ENCODE peak calls at places on chromosomes 1 and 21, in ten cellular contexts. One of them, this sample, is unnamed. For H3K4me1, the result is how much of the 10 kb centered on the place peaks cover.

GRCh38 chr1:245234217-245235120 is 79.7 kb downstream of the KIF26B start:
- DNase-seq in gastrocnemius medialis: no peak
- DNase-seq in tibial nerve: no peak
- DNase-seq in breast epithelium: no peak
- DNase-seq in heart left ventricle: no peak
- DNase-seq in sigmoid colon: no peak
- DNase-seq in adrenal gland: no peak
- DNase-seq in HCT116: no peak
- DNase-seq in right lobe of liver: no peak
- DNase-seq in stomach: no peak
- DNase-seq in this sample: no peak

GRCh38 chr1:82386365-82387069 is 585.8 kb downstream of the ADGRL2 start:
- DNase-seq in gastrocnemius medialis: no peak
- DNase-seq in tibial nerve: no peak
- DNase-seq in breast epithelium: no peak
- DNase-seq in heart left ventricle: no peak
- DNase-seq in sigmoid colon: no peak
- DNase-seq in adrenal gland: no peak
- DNase-seq in HCT116: no peak
- DNase-seq in right lobe of liver: no peak
- DNase-seq in stomach: no peak
- DNase-seq in this sample: no peak

GRCh38 chr1:43008106-43008424 is 49.4 kb upstream of the SLC2A1 start:
- DNase-seq in gastrocnemius medialis: no peak
- DNase-seq in tibial nerve: no peak
- DNase-seq in breast epithelium: no peak
- DNase-seq in heart left ventricle: no peak
- DNase-seq in sigmoid colon: no peak
- DNase-seq in adrenal gland: no peak
- DNase-seq in HCT116: no peak
- DNase-seq in right lobe of liver: no peak
- DNase-seq in stomach: no peak
- DNase-seq in this sample: no peak

GRCh38 chr1:31567956-31568570 is 8.3 kb upstream of the TINAGL1 start:
- DNase-seq in gastrocnemius medialis: no peak
- DNase-seq in tibial nerve: no peak
- DNase-seq in breast epithelium: no peak
- DNase-seq in heart left ventricle: no peak
- DNase-seq in sigmoid colon: no peak
- DNase-seq in adrenal gland: no peak
- DNase-seq in HCT116: no peak
- DNase-seq in right lobe of liver: no peak
- DNase-seq in stomach: no peak
- DNase-seq in this sample: no peak

GRCh38 chr1:77683836-77684148 is 1.3 kb upstream of the ZZZ3 start:
- DNase-seq in gastrocnemius medialis: no peak
- DNase-seq in tibial nerve: peak
- DNase-seq in breast epithelium: no peak
- DNase-seq in heart left ventricle: no peak
- DNase-seq in sigmoid colon: no peak
- DNase-seq in adrenal gland: no peak
- DNase-seq in HCT116: no peak
- DNase-seq in right lobe of liver: no peak
- DNase-seq in stomach: no peak
- DNase-seq in this sample: no peak

GRCh38 chr1:25875154-25875855 is at the start of gene PAQR7:
- DNase-seq in gastrocnemius medialis: peak
- DNase-seq in tibial nerve: peak
- DNase-seq in breast epithelium: peak
- DNase-seq in heart left ventricle: peak
- DNase-seq in sigmoid colon: peak
- DNase-seq in adrenal gland: peak
- DNase-seq in HCT116: no peak
- DNase-seq in right lobe of liver: peak
- DNase-seq in stomach: peak
- DNase-seq in this sample: peak

GRCh38 chr1:248782311-248782887 is 26.8 kb upstream of the LYPD8 start:
- DNase-seq in gastrocnemius medialis: no peak
- DNase-seq in tibial nerve: no peak
- DNase-seq in breast epithelium: no peak
- DNase-seq in heart left ventricle: no peak
- DNase-seq in sigmoid colon: no peak
- DNase-seq in adrenal gland: no peak
- DNase-seq in HCT116: no peak
- DNase-seq in right lobe of liver: no peak
- DNase-seq in stomach: no peak
- DNase-seq in this sample: no peak

GRCh38 chr1:8987881-8988617 is 38.2 kb downstream of the SLC2A7 start:
- DNase-seq in gastrocnemius medialis: peak
- DNase-seq in tibial nerve: peak
- DNase-seq in breast epithelium: no peak
- DNase-seq in heart left ventricle: peak
- DNase-seq in sigmoid colon: peak
- DNase-seq in adrenal gland: peak
- DNase-seq in HCT116: no peak
- DNase-seq in right lobe of liver: peak
- DNase-seq in stomach: peak
- DNase-seq in this sample: peak

GRCh38 chr1:95042286-95042685 is 30.5 kb downstream of the ALG14 start:
- DNase-seq in gastrocnemius medialis: no peak
- DNase-seq in tibial nerve: peak
- DNase-seq in breast epithelium: no peak
- DNase-seq in heart left ventricle: peak
- DNase-seq in sigmoid colon: peak
- DNase-seq in adrenal gland: no peak
- DNase-seq in HCT116: no peak
- DNase-seq in right lobe of liver: no peak
- DNase-seq in stomach: no peak
- DNase-seq in this sample: no peak

GRCh38 chr1:95046359-95046758 is 26.4 kb downstream of the ALG14 start:
- DNase-seq in gastrocnemius medialis: no peak
- DNase-seq in tibial nerve: no peak
- DNase-seq in breast epithelium: no peak
- DNase-seq in heart left ventricle: no peak
- DNase-seq in sigmoid colon: no peak
- DNase-seq in adrenal gland: no peak
- DNase-seq in HCT116: no peak
- DNase-seq in right lobe of liver: no peak
- DNase-seq in stomach: no peak
- DNase-seq in this sample: no peak

GRCh38 chr1:95041491-95042165 is 31.1 kb downstream of the ALG14 start:
- DNase-seq in gastrocnemius medialis: no peak
- DNase-seq in tibial nerve: peak
- DNase-seq in breast epithelium: no peak
- DNase-seq in heart left ventricle: peak
- DNase-seq in sigmoid colon: peak
- DNase-seq in adrenal gland: peak
- DNase-seq in HCT116: peak
- DNase-seq in right lobe of liver: no peak
- DNase-seq in stomach: peak
- DNase-seq in this sample: peak

GRCh38 chr1:95040032-95040525 is 32.7 kb downstream of the ALG14 start:
- DNase-seq in gastrocnemius medialis: no peak
- DNase-seq in tibial nerve: no peak
- DNase-seq in breast epithelium: no peak
- DNase-seq in heart left ventricle: no peak
- DNase-seq in sigmoid colon: no peak
- DNase-seq in adrenal gland: no peak
- DNase-seq in HCT116: no peak
- DNase-seq in right lobe of liver: no peak
- DNase-seq in stomach: no peak
- DNase-seq in this sample: no peak

DNA sequence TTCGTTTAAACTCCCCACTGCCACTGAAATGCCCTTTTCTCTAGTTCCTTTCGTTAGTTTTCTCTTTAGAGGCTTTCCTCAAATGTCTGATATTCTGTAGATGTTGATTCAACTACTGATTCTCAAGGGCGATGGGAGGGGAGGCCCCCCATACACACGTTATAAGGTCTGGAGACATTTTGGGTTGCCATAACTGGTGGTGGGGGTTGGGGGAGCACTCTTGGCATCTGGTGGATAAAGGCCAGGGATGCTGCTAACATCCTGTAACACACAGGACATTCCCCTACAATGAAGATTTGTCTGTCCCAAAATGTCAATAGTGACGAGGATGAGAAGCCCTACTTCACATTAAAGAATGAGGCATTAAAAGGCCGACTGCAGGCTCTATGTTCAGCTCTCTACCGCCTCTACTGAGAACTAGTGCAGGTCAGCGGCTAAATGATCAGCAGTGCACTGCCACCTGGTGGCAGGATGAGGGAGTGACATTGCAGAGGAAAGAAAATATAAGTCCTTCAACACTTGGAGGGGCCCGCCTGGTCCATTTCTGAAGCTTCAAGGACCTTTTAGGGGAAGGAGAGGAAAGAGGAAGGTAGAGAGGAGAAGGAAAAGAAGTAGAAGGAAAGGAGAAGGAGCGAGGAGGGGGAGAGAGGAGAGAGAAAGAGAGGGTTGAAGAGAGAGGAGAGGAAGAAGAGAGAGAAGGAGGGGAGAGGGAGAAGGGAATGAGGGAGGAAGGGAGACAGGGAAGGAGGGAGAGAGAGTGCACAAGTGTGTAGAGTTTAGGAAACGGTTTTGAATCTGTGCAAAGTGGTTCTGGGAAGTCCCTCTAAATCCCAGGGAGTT is 29.4 kb downstream of the ALG14 start:
- DNase-seq in gastrocnemius medialis: peak
- DNase-seq in tibial nerve: peak
- DNase-seq in breast epithelium: peak
- DNase-seq in heart left ventricle: peak
- DNase-seq in sigmoid colon: peak
- DNase-seq in adrenal gland: peak
- DNase-seq in HCT116: peak
- DNase-seq in right lobe of liver: peak
- DNase-seq in stomach: peak
- DNase-seq in this sample: peak
- TF ChIP-seq POLR2A in gastrocnemius medialis: no peak
- TF ChIP-seq POLR2A in tibial nerve: peak
- TF ChIP-seq POLR2A in breast epithelium: no peak
- TF ChIP-seq POLR2A in heart left ventricle: no peak
- TF ChIP-seq POLR2A in sigmoid colon: no peak
- TF ChIP-seq POLR2A in adrenal gland: no peak
- TF ChIP-seq POLR2A in HCT116: no peak
- TF ChIP-seq POLR2A in right lobe of liver: no peak
- TF ChIP-seq POLR2A in stomach: no peak
- TF ChIP-seq POLR2A in this sample: no peak

DNA sequence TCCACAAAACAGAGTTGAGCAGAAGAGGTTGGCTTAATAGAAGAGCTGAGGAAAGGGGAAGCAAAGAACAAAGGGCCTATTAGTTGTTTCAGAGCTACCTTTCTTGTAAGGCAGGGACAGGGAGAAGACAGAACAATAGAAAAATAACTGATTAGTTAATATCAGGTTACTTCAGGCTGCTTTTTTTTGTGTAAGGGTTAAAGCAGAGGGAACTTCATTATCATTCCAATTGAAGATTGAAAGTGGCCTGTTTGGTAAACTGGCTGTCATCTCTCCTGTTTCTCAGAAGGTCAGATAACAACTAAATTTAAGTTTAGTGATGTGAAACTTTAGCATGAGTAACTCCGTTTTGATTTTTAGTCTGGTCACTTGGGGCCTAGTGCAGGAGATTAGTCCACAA is 22.3 kb downstream of the CDC42 start:
- DNase-seq in gastrocnemius medialis: no peak
- DNase-seq in tibial nerve: no peak
- DNase-seq in breast epithelium: no peak
- DNase-seq in heart left ventricle: no peak
- DNase-seq in sigmoid colon: no peak
- DNase-seq in adrenal gland: no peak
- DNase-seq in HCT116: no peak
- DNase-seq in right lobe of liver: no peak
- DNase-seq in stomach: no peak
- DNase-seq in this sample: no peak
- H3K4me1 ChIP-seq in gastrocnemius medialis: half or more
- H3K4me1 ChIP-seq in tibial nerve: under half
- H3K4me1 ChIP-seq in breast epithelium: under half
- H3K4me1 ChIP-seq in heart left ventricle: under half
- H3K4me1 ChIP-seq in sigmoid colon: under half
- H3K4me1 ChIP-seq in adrenal gland: under half
- H3K4me1 ChIP-seq in HCT116: under half
- H3K4me1 ChIP-seq in right lobe of liver: under half
- H3K4me1 ChIP-seq in stomach: half or more
- H3K4me1 ChIP-seq in this sample: under half

DNA sequence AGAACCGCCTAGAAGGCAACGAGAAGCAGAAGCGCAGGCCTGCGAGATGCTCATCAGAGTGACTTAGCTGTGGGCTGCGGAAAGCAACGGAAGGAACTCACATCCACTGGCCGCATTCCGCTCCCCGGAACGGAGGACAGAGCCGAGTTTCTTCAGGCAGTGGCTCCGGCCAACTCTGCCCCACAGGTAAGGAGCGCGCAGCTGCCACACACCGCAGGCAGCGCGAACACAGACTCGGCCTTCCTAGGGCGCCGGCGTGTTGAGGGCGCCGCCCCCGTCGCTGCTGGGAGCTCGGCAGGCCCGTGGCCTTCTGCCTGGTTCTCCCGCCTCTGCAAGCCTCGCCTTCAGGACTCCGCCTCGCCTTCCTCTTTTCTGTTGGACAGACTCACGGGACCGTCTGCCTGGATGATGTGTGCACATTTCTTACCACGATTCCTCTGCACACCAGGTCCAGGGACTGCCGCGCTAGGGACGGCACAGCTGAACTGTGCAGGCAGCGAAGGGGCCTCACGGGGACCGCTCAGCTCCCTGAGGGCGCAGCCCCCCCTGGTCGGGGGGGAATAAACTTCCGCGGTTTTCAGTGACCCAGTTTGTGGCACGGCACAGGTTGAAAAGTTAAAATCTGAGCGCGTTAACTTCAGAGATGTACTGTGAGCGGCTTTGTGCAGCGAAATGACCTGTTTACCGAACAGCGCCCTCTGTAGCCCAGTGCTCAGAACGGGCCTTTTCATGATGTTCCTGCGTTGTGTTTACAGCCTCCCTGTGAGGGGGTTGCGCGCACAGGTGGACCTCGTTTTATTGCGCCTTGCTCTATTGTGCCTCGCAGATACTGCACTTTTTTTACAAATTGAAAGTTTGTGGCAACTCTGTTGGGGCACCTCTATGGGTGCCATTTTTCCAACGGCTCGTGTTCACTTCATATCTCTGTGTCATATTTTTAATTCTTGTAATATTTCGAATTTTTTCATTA is 15.8 kb downstream of the TCP10L start:
- DNase-seq in gastrocnemius medialis: peak
- DNase-seq in tibial nerve: peak
- DNase-seq in breast epithelium: peak
- DNase-seq in heart left ventricle: peak
- DNase-seq in sigmoid colon: peak
- DNase-seq in adrenal gland: peak
- DNase-seq in HCT116: peak
- DNase-seq in right lobe of liver: peak
- DNase-seq in stomach: peak
- DNase-seq in this sample: peak
- TF ChIP-seq POLR2A in gastrocnemius medialis: no peak
- TF ChIP-seq POLR2A in tibial nerve: no peak
- TF ChIP-seq POLR2A in breast epithelium: no peak
- TF ChIP-seq POLR2A in heart left ventricle: no peak
- TF ChIP-seq POLR2A in sigmoid colon: no peak
- TF ChIP-seq POLR2A in adrenal gland: peak
- TF ChIP-seq POLR2A in HCT116: peak
- TF ChIP-seq POLR2A in right lobe of liver: no peak
- TF ChIP-seq POLR2A in stomach: no peak
- TF ChIP-seq POLR2A in this sample: peak

GRCh38 chr1:54479251-54479650 is 68.8 kb upstream of the ACOT11 start:
- DNase-seq in gastrocnemius medialis: no peak
- DNase-seq in tibial nerve: no peak
- DNase-seq in breast epithelium: no peak
- DNase-seq in heart left ventricle: no peak
- DNase-seq in sigmoid colon: no peak
- DNase-seq in adrenal gland: peak
- DNase-seq in HCT116: no peak
- DNase-seq in right lobe of liver: no peak
- DNase-seq in stomach: no peak
- DNase-seq in this sample: no peak

GRCh38 chr1:54474500-54475235 is 68.5 kb upstream of the SSBP3 start:
- DNase-seq in gastrocnemius medialis: no peak
- DNase-seq in tibial nerve: no peak
- DNase-seq in breast epithelium: no peak
- DNase-seq in heart left ventricle: peak
- DNase-seq in sigmoid colon: no peak
- DNase-seq in adrenal gland: no peak
- DNase-seq in HCT116: no peak
- DNase-seq in right lobe of liver: no peak
- DNase-seq in stomach: no peak
- DNase-seq in this sample: peak

GRCh38 chr1:54477153-54477561 is 70.9 kb upstream of the ACOT11 start:
- DNase-seq in gastrocnemius medialis: no peak
- DNase-seq in tibial nerve: no peak
- DNase-seq in breast epithelium: no peak
- DNase-seq in heart left ventricle: no peak
- DNase-seq in sigmoid colon: no peak
- DNase-seq in adrenal gland: no peak
- DNase-seq in HCT116: no peak
- DNase-seq in right lobe of liver: no peak
- DNase-seq in stomach: no peak
- DNase-seq in this sample: no peak

GRCh38 chr1:54475357-54476230 is 69.4 kb upstream of the SSBP3 start:
- DNase-seq in gastrocnemius medialis: no peak
- DNase-seq in tibial nerve: no peak
- DNase-seq in breast epithelium: no peak
- DNase-seq in heart left ventricle: no peak
- DNase-seq in sigmoid colon: no peak
- DNase-seq in adrenal gland: no peak
- DNase-seq in HCT116: no peak
- DNase-seq in right lobe of liver: no peak
- DNase-seq in stomach: no peak
- DNase-seq in this sample: peak

GRCh38 chr1:54476231-54477109 is 70.3 kb upstream of the SSBP3 start:
- DNase-seq in gastrocnemius medialis: no peak
- DNase-seq in tibial nerve: no peak
- DNase-seq in breast epithelium: no peak
- DNase-seq in heart left ventricle: no peak
- DNase-seq in sigmoid colon: no peak
- DNase-seq in adrenal gland: no peak
- DNase-seq in HCT116: no peak
- DNase-seq in right lobe of liver: no peak
- DNase-seq in stomach: no peak
- DNase-seq in this sample: peak
- H3K4me1 ChIP-seq in gastrocnemius medialis: under half
- H3K4me1 ChIP-seq in tibial nerve: under half
- H3K4me1 ChIP-seq in breast epithelium: under half
- H3K4me1 ChIP-seq in heart left ventricle: under half
- H3K4me1 ChIP-seq in sigmoid colon: under half
- H3K4me1 ChIP-seq in adrenal gland: under half
- H3K4me1 ChIP-seq in HCT116: under half
- H3K4me1 ChIP-seq in right lobe of liver: under half
- H3K4me1 ChIP-seq in stomach: under half
- H3K4me1 ChIP-seq in this sample: under half